ENCODE peak calls at places on chromosomes 6 and 20, in ten cellular contexts. F, T, A, E, S, Y, P, C, J and Q are unnamed samples.

GRCh38 chr6:27136978-27137814 is 110.3 kb upstream of the PRSS16 start:
- DNase-seq in F (no peak), T (no peak), A (no peak), E (no peak), S (no peak), Y (no peak), P (no peak), C (no peak), J (no peak), Q (no peak)

GRCh38 chr6:35392773-35393672 is 50.7 kb downstream of the PPARD start:
- DNase-seq in F (no peak), T (no peak), A (no peak), E (peak), S (no peak), Y (no peak), P (no peak), C (no peak), J (no peak), Q (no peak)

GRCh38 chr20:53141651-53142050 is 169.5 kb downstream of the TSHZ2 start:
- DNase-seq in F (peak), T (no peak), A (peak), E (no peak), S (no peak), Y (no peak), P (no peak), C (no peak), J (no peak), Q (no peak)

GRCh38 chr6:56593801-56594318 is 48.8 kb downstream of the DST start:
- DNase-seq in F (no peak), T (no peak), A (no peak), E (no peak), S (no peak), Y (no peak), P (no peak), C (no peak), J (no peak), Q (peak)

GRCh38 chr6:154766993-154767392 is 33.8 kb downstream of the SCAF8 start:
- DNase-seq in F (no peak), T (no peak), A (no peak), E (no peak), S (no peak), Y (no peak), P (no peak), C (no peak), J (no peak), Q (no peak)

GRCh38 chr20:40807771-40808170 is 118.7 kb upstream of the MAFB start:
- DNase-seq in F (no peak), T (no peak), A (no peak), E (no peak), S (peak), Y (no peak), P (no peak), C (no peak), J (no peak), Q (no peak)

GRCh38 chr6:149513915-149514314 is 29.1 kb upstream of the ZC3H12D start:
- DNase-seq in F (peak), T (no peak), A (no peak), E (no peak), S (no peak), Y (no peak), P (no peak), C (no peak), J (no peak), Q (no peak)

GRCh38 chr20:24963672-24964517 is 14.8 kb downstream of the CST7 start:
- DNase-seq in F (no peak), T (peak), A (no peak), E (no peak), S (peak), Y (no peak), P (no peak), C (no peak), J (no peak), Q (no peak)

GRCh38 chr6:123550052-123550617 is 86.6 kb downstream of the TRDN start:
- DNase-seq in F (no peak), T (no peak), A (no peak), E (no peak), S (no peak), Y (no peak), P (no peak), C (no peak), J (no peak), Q (no peak)

GRCh38 chr6:52305385-52305784 is 20.8 kb upstream of the MCM3 start:
- DNase-seq in F (no peak), T (no peak), A (no peak), E (no peak), S (no peak), Y (no peak), P (no peak), C (no peak), J (no peak), Q (no peak)

GRCh38 chr6:51891784-51892183 is 195.6 kb downstream of the PKHD1 start:
- DNase-seq in F (no peak), T (no peak), A (no peak), E (no peak), S (no peak), Y (no peak), P (no peak), C (no peak), J (no peak), Q (no peak)

GRCh38 chr20:38937000-38937399 is 10.8 kb downstream of the FAM83D start:
- DNase-seq in F (no peak), T (no peak), A (no peak), E (no peak), S (no peak), Y (no peak), P (no peak), C (no peak), J (no peak), Q (no peak)

GRCh38 chr6:97066056-97066455 is 141.5 kb downstream of the KLHL32 start:
- DNase-seq in F (no peak), T (no peak), A (no peak), E (no peak), S (no peak), Y (no peak), P (no peak), C (no peak), J (no peak), Q (no peak)

GRCh38 chr6:109304284-109305015 is 77.8 kb downstream of the CD164 start:
- DNase-seq in F (no peak), T (no peak), A (no peak), E (peak), S (no peak), Y (no peak), P (no peak), C (no peak), J (no peak), Q (no peak)

GRCh38 chr6:22367331-22367730 is 70.5 kb upstream of the PRL start:
- DNase-seq in F (no peak), T (no peak), A (no peak), E (no peak), S (no peak), Y (no peak), P (no peak), C (no peak), J (no peak), Q (no peak)

GRCh38 chr6:161073940-161074339 is 82.4 kb downstream of the MAP3K4 start:
- DNase-seq in F (no peak), T (no peak), A (no peak), E (no peak), S (no peak), Y (peak), P (no peak), C (no peak), J (no peak), Q (no peak)

GRCh38 chr20:47117789-47118188 is 223.1 kb downstream of the EYA2 start:
- DNase-seq in F (no peak), T (no peak), A (no peak), E (no peak), S (no peak), Y (no peak), P (no peak), C (no peak), J (no peak), Q (no peak)

GRCh38 chr20:61236677-61237076 is 15.4 kb upstream of the CDH4 start:
- DNase-seq in F (no peak), T (no peak), A (no peak), E (no peak), S (no peak), Y (no peak), P (no peak), C (no peak), J (no peak), Q (no peak)

GRCh38 chr6:40389176-40389767 is 197.9 kb downstream of the LRFN2 start:
- DNase-seq in F (no peak), T (no peak), A (no peak), E (no peak), S (no peak), Y (no peak), P (no peak), C (no peak), J (no peak), Q (peak)

GRCh38 chr6:155103816-155104366 is 108.8 kb downstream of the TIAM2 start:
- DNase-seq in F (no peak), T (no peak), A (no peak), E (no peak), S (no peak), Y (no peak), P (no peak), C (no peak), J (no peak), Q (no peak)

GRCh38 chr6:81105998-81106397 is 646.5 kb downstream of the TENT5A start:
- DNase-seq in F (no peak), T (no peak), A (no peak), E (no peak), S (no peak), Y (no peak), P (no peak), C (no peak), J (no peak), Q (no peak)

GRCh38 chr6:132089173-132089572 is 138.0 kb upstream of the CCN2 start:
- DNase-seq in F (no peak), T (no peak), A (no peak), E (no peak), S (no peak), Y (no peak), P (no peak), C (no peak), J (no peak), Q (no peak)

GRCh38 chr6:15901141-15902115 is 227.5 kb upstream of the MYLIP start:
- DNase-seq in F (no peak), T (no peak), A (no peak), E (no peak), S (no peak), Y (no peak), P (no peak), C (no peak), J (no peak), Q (peak)

GRCh38 chr6:21188505-21189223 is 404.9 kb upstream of the SOX4 start:
- DNase-seq in F (no peak), T (no peak), A (no peak), E (peak), S (no peak), Y (no peak), P (no peak), C (no peak), J (no peak), Q (no peak)

DNA sequence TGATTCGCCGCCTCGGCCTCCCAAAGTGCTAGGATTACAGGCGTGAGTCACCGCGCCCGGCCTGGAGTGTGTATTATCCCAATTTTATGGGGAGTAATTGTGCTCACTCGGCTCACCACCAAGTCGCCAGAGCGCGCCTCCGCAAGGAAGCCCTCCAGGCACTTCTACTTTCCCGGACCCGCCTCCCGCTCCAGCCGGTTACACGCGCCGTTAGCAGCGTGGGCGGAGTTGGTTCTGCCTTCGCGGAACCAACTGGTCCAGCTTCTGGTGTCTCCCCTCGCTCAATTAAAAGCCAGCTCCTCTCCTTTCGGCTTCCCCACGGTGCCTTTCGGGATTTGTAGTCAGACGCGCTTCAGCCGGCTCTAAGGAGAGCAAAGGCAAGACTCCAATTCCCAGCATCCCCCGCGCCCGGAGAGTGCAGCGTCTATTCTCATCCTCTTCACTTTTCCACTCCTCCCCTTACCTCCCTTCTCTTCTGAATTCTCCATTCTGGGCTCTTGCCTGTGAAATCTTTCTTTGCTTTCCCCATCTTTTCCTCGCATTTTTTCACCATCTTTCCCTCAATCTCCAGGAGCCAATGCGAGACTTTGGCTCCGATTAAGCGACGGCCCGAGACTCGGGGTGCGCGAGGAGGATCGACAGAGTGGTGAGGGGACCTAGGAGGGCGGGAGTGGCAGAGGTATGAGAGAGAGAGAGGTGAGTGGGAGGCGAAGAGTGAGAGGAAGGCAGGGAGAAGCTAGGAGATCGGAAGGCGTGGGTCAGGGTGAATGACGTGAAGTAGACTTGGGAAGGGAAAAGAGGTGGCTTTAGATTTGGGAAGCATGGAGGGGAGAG is at the start of gene GTF2H4:
- DNase-seq in F (peak), T (peak), A (peak), E (peak), S (peak), Y (peak), P (peak), C (peak), J (peak), Q (peak)
- TF ChIP-seq CTCF in F (no peak), T (no peak), A (no peak), E (no peak), S (no peak), Y (peak), P (no peak), C (no peak), J (no peak), Q (no peak)

DNA sequence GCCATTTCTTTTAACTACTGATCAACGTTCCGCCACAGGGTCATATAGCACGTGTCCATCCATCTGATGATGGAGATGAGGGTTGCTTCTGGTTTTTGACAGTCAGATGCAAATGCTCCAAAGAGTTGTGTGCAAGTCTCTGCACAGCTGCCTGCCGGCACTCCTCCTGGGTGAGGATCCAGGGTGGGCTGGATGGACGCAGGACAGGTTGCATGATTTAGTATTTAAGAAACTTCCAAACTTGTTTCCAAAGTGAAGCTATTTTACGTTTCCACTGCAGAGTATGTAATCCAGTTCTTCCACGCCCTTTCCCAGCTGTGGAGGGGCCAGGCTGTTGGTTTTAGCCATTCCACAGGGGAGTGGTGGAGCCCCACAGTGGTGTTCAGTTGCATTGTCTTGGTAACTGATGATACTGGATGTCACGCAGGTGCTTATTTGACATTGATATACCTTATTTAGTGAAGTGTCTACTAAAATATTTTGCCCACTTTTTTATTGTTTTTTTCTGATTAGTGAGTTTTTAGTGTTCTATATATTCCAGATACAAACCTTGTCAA is 157.2 kb downstream of the THBS2 start:
- DNase-seq in F (no peak), T (no peak), A (no peak), E (no peak), S (no peak), Y (no peak), P (peak), C (no peak), J (no peak), Q (no peak)
- TF ChIP-seq CTCF in F (peak), T (no peak), A (no peak), E (no peak), S (peak), Y (no peak), P (no peak), C (no peak), J (no peak), Q (no peak)

DNA sequence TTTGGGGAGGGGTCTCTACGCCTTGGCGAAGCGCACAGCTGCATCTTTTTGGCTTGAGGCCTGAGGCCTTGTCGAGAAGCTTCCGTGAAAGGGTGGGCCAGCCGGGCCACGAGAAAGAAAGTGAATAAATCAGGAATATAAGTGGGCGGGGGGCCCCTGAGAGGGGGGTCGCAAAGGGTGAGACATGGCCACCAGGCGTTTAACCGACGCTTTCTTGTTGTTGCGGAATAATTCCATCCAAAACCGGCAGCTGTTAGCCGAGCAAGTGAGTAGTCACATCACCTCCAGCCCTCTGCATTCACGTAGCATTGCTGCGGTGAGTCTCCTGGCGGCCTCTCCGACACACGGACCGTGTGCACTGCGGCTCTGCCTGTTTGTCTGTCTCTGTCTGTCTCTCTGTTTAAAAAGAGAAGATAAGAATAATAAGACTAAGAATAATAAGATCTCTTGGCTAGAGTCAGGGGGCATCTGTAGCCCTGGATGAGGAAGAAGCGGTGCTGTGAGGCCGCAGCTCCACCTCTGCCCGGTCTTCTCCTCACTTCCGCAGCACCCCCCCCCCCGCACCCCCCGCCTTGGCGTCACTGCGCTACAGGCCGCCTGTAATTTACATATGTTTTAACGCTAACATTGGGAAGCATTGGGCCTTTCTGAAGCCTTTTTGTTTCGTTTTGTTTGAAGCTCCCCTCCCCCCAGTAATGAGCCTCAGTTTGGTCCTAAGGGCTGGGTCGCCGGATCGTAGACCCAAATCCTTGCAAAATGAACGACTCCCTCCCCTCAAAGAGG is 931 bp downstream of the STX16 start:
- DNase-seq in F (peak), T (peak), A (peak), E (peak), S (peak), Y (no peak), P (peak), C (peak), J (peak), Q (peak)
- TF ChIP-seq CTCF in F (no peak), T (no peak), A (no peak), E (no peak), S (no peak), Y (no peak), P (no peak), C (no peak), J (no peak), Q (no peak)

GRCh38 chr6:25469797-25470388 is 182.1 kb upstream of the SCGN start:
- DNase-seq in F (no peak), T (no peak), A (no peak), E (no peak), S (no peak), Y (no peak), P (no peak), C (no peak), J (no peak), Q (no peak)
- TF ChIP-seq CTCF in F (no peak), T (no peak), A (no peak), E (peak), S (peak), Y (no peak), P (no peak), C (no peak), J (no peak), Q (no peak)

GRCh38 chr6:150600302-150601017 is 775 bp downstream of the PLEKHG1 start:
- DNase-seq in F (peak), T (peak), A (peak), E (peak), S (peak), Y (peak), P (peak), C (peak), J (peak), Q (peak)
- TF ChIP-seq CTCF in F (peak), T (peak), A (peak), E (peak), S (peak), Y (peak), P (no peak), C (peak), J (peak), Q (peak)